ENCODE peak calls at places on chromosomes 16 and 17, in seven cellular contexts. I is GM13976; N is effector CD4-positive, alpha-beta T cell; W is nucleus accumbens; J is C1 segment of cervical spinal cord; K is EL; F is cerebellar cortex. D is an unnamed sample.

GRCh38 chr16:57279780-57280638 is 4.5 kb downstream of the PLLP start:
- DNase-seq in I (no peak), N (no peak), W (no peak), J (no peak), K (no peak), F (no peak), D (no peak)

GRCh38 chr16:81745704-81746558 is 33.2 kb upstream of the PLCG2 start:
- DNase-seq in I (peak), N (peak), W (peak), J (no peak), K (peak), F (peak), D (peak)

GRCh38 chr17:16352838-16353701 is at the start of gene CENPV:
- DNase-seq in I (peak), N (peak), W (peak), J (no peak), K (peak), F (peak), D (peak)

GRCh38 chr16:59783191-59783590 is 1049.1 kb upstream of the GOT2 start:
- DNase-seq in I (no peak), N (no peak), W (no peak), J (no peak), K (peak), F (no peak), D (no peak)

GRCh38 chr17:45783593-45784292 is 377 bp upstream of the CRHR1 start:
- DNase-seq in I (peak), N (no peak), W (peak), J (no peak), K (no peak), F (peak), D (no peak)

GRCh38 chr16:54677551-54677950 is 253.1 kb upstream of the IRX5 start:
- DNase-seq in I (no peak), N (no peak), W (no peak), J (no peak), K (no peak), F (no peak), D (no peak)

GRCh38 chr16:86794216-86794864 is 216.0 kb downstream of the FOXL1 start:
- DNase-seq in I (no peak), N (no peak), W (no peak), J (no peak), K (no peak), F (no peak), D (no peak)

GRCh38 chr17:44119062-44119461 is 4.4 kb downstream of the HDAC5 start:
- DNase-seq in I (no peak), N (no peak), W (no peak), J (no peak), K (no peak), F (no peak), D (no peak)

D was measured in GM10248.